ENCODE peak calls at places on chromosome 20, in five cellular contexts. D is psoas muscle; H is cardiac muscle cell; O is CD4-positive, CD25-positive, alpha-beta regulatory T cell; Y is uterus. K is an unnamed sample. For H3K9me3 and H3K4me1, the result is how much of the 10 kb centered on the place peaks cover.

GRCh38 chr20:62518911-62519310 is 43.1 kb upstream of the GATA5 start:
- DNase-seq in D (no peak), Y (no peak), H (no peak), O (no peak), K (no peak)

GRCh38 chr20:40942775-40943174 is 85.8 kb upstream of the TOP1 start:
- DNase-seq in H (no peak), D (no peak), O (no peak), Y (no peak), K (no peak)

GRCh38 chr20:10958279-10958678 is 284.5 kb upstream of the JAG1 start:
- DNase-seq in H (no peak), O (no peak), D (no peak), Y (no peak), K (no peak)

GRCh38 chr20:59525500-59526241 is 78.7 kb upstream of the PHACTR3 start:
- DNase-seq in O (no peak), H (peak), Y (no peak), D (peak), K (peak)

GRCh38 chr20:3843490-3843889 is 3.1 kb upstream of the MAVS start:
- DNase-seq in Y (no peak), D (no peak), H (no peak), O (no peak), K (no peak)

GRCh38 chr20:10131612-10132345 is 86.9 kb upstream of the SNAP25 start:
- DNase-seq in D (peak), O (no peak), Y (peak), H (peak), K (peak)

GRCh38 chr20:52974155-52974554 is 2.0 kb downstream of the TSHZ2 start:
- DNase-seq in D (no peak), O (peak), Y (no peak), H (no peak), K (no peak)

GRCh38 chr20:63441777-63442493 is 30.5 kb downstream of the KCNQ2 start:
- DNase-seq in D (peak), O (peak), H (peak), Y (no peak), K (peak)

GRCh38 chr20:63082308-63082938 is 75.7 kb upstream of the BHLHE23 start:
- DNase-seq in O (peak), D (no peak), Y (no peak), H (peak), K (peak)

GRCh38 chr20:38098952-38099351 is 65.4 kb downstream of the RPRD1B start:
- DNase-seq in O (no peak), H (no peak), Y (no peak), D (no peak), K (no peak)

GRCh38 chr20:51042064-51042463 is 19.2 kb upstream of the KCNG1 start:
- DNase-seq in D (no peak), O (no peak), H (no peak), Y (no peak), K (no peak)

GRCh38 chr20:63591786-63592355 is 17.8 kb upstream of the HELZ2 start:
- DNase-seq in D (no peak), H (no peak), O (no peak), Y (no peak), K (no peak)

GRCh38 chr20:44807684-44808056 is 2.7 kb downstream of the RIMS4 start:
- DNase-seq in H (no peak), O (no peak), D (no peak), Y (no peak), K (no peak)

GRCh38 chr20:59291740-59292139 is 8.7 kb upstream of the EDN3 start:
- DNase-seq in D (no peak), Y (no peak), O (no peak), H (no peak), K (no peak)

GRCh38 chr20:37243076-37243936 is 18.3 kb downstream of the GHRH start:
- DNase-seq in H (peak), D (no peak), O (no peak), Y (no peak), K (no peak)

GRCh38 chr20:50980851-50981713 is 22.5 kb downstream of the MOCS3 start:
- DNase-seq in D (peak), H (peak), O (peak), Y (peak), K (peak)

GRCh38 chr20:14948416-14948815 is 611.0 kb upstream of the FLRT3 start:
- DNase-seq in O (no peak), H (peak), Y (no peak), D (no peak), K (no peak)

GRCh38 chr20:52240802-52241201 is 49.2 kb upstream of the ZFP64 start:
- DNase-seq in O (no peak), Y (no peak), D (no peak), H (no peak), K (no peak)

GRCh38 chr20:49282584-49283171 is 4.8 kb upstream of the ZNFX1 start:
- DNase-seq in O (no peak), Y (no peak), H (no peak), D (no peak), K (no peak)
- H3K9me3 ChIP-seq in O (half or more), Y (under half), H (under half), D (under half), K (under half)

DNA sequence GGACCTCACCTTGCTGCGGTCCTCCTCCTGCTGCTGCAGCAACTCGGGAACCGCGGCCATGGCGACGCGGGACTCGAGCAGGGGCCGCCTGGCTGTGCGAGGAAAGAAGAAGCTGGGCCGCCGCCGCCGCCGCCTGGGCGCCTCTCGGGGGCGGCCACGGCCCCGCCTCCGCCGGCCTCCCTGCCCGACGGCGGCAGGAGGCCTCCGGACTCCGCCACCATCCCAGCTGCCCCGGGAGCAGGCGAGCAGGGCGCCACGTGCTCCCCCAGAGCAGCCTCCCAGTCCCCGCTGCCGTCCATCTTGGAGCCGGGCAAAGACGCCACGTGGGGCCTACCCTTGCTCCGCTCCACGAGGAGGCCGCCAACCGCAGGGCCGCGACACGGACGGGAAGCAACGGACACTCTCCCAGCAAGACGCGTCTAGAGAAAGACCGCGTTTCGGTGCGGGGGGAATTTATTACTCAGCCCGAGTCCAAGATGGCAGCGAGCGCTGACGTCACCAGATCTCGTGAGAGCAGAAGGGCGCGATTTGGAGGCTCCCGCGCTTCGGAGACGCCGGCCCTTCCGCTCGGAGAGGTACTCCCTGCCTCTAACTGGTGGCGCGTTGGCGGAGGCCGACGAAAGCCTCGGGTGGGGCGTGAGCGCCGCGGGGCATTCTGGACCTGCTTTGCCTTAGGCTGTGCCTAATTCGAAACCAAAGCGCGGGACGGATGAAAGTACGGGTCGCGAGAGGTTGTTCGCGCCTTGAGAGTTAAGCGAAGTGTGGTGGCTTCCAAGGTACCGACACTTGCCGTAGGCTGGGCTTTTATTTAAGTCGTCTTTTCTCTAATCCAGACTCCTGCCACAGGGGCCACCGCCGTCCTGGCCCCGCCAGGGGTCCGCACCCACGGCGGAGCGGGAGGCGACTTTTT is at the start of the genes MGME1 and SNX5:
- DNase-seq in D (peak), O (peak), Y (peak), H (peak), K (peak)
- H3K4me1 ChIP-seq in D (half or more), O (half or more), Y (under half), H (half or more), K (under half)

DNA sequence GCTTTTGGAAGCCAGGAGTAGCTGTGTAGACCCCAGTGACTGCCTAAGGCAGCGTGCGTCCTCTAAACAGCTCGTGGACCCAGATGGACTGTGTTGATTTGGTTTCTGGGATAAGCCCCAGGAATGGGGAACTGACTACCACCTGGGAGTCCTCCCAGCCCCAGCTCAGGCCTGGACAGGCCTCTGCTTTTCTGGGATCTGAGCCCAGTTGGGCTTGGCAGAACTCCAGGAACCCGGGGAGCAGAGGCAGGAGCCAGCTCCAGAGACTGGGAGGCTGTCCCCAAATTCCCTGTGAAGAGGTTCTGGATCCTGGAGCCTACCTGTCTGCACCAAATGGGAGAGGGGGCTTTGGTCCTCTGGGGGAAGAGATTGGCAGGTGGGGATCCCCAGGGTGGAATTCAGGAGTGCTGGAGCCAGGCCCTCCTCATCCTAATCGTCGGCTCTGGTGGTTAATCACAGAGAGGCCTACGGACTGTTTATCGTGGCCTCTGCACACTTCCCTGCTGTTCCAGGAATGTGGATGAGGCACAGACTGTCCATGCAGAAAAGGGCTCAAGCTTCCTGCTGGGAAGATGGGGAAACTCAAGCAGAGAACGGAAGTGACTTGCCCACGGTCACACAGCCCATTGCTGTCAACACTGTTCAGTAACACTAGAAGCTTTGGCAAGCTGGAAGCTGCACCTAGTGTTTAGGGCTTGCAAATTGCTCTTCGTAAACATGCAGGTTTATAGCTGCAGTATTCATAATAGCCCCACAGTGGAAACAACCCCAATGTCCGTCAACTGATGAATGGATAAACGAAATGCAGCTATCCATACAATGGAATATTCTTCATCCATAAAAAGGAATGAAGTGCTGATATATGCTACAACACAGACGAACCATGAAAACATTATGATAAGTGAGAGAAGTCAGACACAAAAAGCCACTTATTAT is 100.6 kb downstream of the KCNB1 start:
- DNase-seq in H (no peak), Y (peak), D (peak), O (no peak), K (peak)
- H3K27ac ChIP-seq in H (no peak), Y (peak), D (peak), O (no peak), K (peak)

DNA sequence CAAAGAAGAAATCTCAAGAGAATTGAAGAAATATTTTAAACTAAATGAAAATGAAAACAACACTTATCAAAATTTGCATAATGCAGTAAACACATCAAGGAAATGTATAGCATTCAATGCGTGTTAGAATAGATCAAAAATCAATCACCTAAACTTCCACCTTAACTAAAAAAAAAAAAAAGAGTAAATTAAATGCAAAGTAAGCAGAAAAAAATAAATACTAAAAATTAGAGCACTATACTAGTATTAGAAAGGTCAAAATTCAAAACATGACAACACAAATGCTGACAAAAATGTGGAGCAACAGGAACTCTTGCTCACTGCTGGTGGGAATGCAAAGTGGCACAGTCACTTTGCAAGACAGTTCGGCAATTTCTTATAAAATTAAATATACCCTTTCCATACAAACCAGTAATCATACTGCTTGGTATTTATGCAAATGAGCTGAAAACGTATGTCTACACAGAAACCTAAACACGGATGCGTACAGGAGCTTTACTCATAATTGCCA is 103.8 kb downstream of the KIF16B start:
- DNase-seq in O (no peak), D (no peak), Y (no peak), H (no peak), K (no peak)
- H3K9me3 ChIP-seq in O (under half), D (under half), Y (under half), H (under half), K (under half)

GRCh38 chr20:54555150-54555549 is 79.8 kb downstream of the DOK5 start:
- DNase-seq in H (no peak), Y (no peak), D (no peak), O (no peak), K (no peak)
- H3K4me1 ChIP-seq in H (under half), Y (under half), D (under half), O (under half), K (under half)

K was measured in right cardiac atrium.